ENCODE peak calls at places on chromosomes 6 and 20, in six cellular contexts. N is lung, X is GM12865, Y is GM10248, D is astrocyte of the spinal cord, F is endothelial cell. K is an unnamed sample.

GRCh38 chr20:38645980-38646858 is 44.6 kb downstream of the ARHGAP40 start:
- DNase-seq in N (peak), X (peak), Y (peak), D (peak), F (peak), K (peak)

GRCh38 chr20:59082981-59083380 is 40.4 kb upstream of the PRELID3B start:
- DNase-seq in N (no peak), X (no peak), Y (no peak), D (no peak), F (no peak), K (peak)

GRCh38 chr6:169959129-169960002 is 207.9 kb downstream of the ERMARD start:
- DNase-seq in N (no peak), X (peak), Y (no peak), D (no peak), F (no peak), K (no peak)

GRCh38 chr6:138844203-138844602 is 48.3 kb downstream of the ECT2L start:
- DNase-seq in N (no peak), X (no peak), Y (no peak), D (peak), F (no peak), K (peak)

GRCh38 chr20:20076297-20077065 is 24.1 kb downstream of the CFAP61 start:
- DNase-seq in N (no peak), X (no peak), Y (no peak), D (peak), F (no peak), K (peak)

GRCh38 chr6:166830185-166830890 is 126.0 kb downstream of the RNASET2 start:
- DNase-seq in N (no peak), X (peak), Y (peak), D (no peak), F (no peak), K (no peak)

GRCh38 chr6:130602151-130602770 is 224.9 kb upstream of the SMLR1 start:
- DNase-seq in N (no peak), X (no peak), Y (no peak), D (peak), F (no peak), K (peak)

GRCh38 chr20:62824476-62825287 is 7.8 kb downstream of the COL9A3 start:
- DNase-seq in N (no peak), X (peak), Y (no peak), D (peak), F (no peak), K (no peak)

GRCh38 chr6:31386099-31386498 is 17.3 kb upstream of the MICA start:
- DNase-seq in N (no peak), X (no peak), Y (no peak), D (no peak), F (no peak), K (no peak)

GRCh38 chr6:110351546-110351945 is 6.6 kb downstream of the METTL24 start:
- DNase-seq in N (no peak), X (no peak), Y (no peak), D (no peak), F (no peak), K (no peak)

GRCh38 chr6:42960243-42961019 is at the start of gene GNMT:
- DNase-seq in N (peak), X (no peak), Y (peak), D (no peak), F (peak), K (no peak)

GRCh38 chr6:43412541-43412940 is 14.8 kb upstream of the ABCC10 start:
- DNase-seq in N (no peak), X (no peak), Y (no peak), D (no peak), F (no peak), K (no peak)

GRCh38 chr20:25077610-25078169 is 4.3 kb downstream of the VSX1 start:
- DNase-seq in N (no peak), X (no peak), Y (no peak), D (no peak), F (peak), K (peak)

GRCh38 chr6:1864496-1864895 is 254.8 kb downstream of the FOXC1 start:
- DNase-seq in N (no peak), X (no peak), Y (no peak), D (no peak), F (no peak), K (no peak)

GRCh38 chr20:50017576-50018248 is 34.9 kb downstream of the SNAI1 start:
- DNase-seq in N (no peak), X (no peak), Y (no peak), D (no peak), F (no peak), K (peak)

GRCh38 chr6:150243620-150244314 is 100.9 kb downstream of the PPP1R14C start:
- DNase-seq in N (no peak), X (no peak), Y (no peak), D (no peak), F (no peak), K (no peak)

GRCh38 chr6:27726620-27727023 is 185.6 kb downstream of the OR2B2 start:
- DNase-seq in N (no peak), X (peak), Y (peak), D (no peak), F (no peak), K (peak)

GRCh38 chr6:4169028-4169789 is 33.8 kb upstream of the ECI2 start:
- DNase-seq in N (no peak), X (no peak), Y (no peak), D (peak), F (no peak), K (peak)

GRCh38 chr20:39822667-39823066 is 860.5 kb downstream of the DHX35 start:
- DNase-seq in N (no peak), X (no peak), Y (no peak), D (peak), F (no peak), K (peak)

GRCh38 chr6:137094411-137095008 is 49.7 kb upstream of the IL20RA start:
- DNase-seq in N (peak), X (peak), Y (peak), D (peak), F (peak), K (peak)

GRCh38 chr6:17354700-17355403 is 38.5 kb upstream of the CAP2 start:
- DNase-seq in N (no peak), X (no peak), Y (no peak), D (peak), F (no peak), K (no peak)

GRCh38 chr20:61127311-61128044 is 124.6 kb upstream of the CDH4 start:
- DNase-seq in N (no peak), X (no peak), Y (no peak), D (peak), F (no peak), K (peak)

GRCh38 chr6:13709698-13710551 is 1.7 kb downstream of the RANBP9 start:
- DNase-seq in N (no peak), X (peak), Y (no peak), D (peak), F (no peak), K (peak)

GRCh38 chr20:43727980-43728590 is 1.3 kb upstream of the GTSF1L start:
- DNase-seq in N (no peak), X (peak), Y (no peak), D (no peak), F (no peak), K (no peak)

GRCh38 chr6:87104657-87105056 is 9.8 kb upstream of the CGA start:
- DNase-seq in N (no peak), X (no peak), Y (no peak), D (no peak), F (no peak), K (no peak)

DNA sequence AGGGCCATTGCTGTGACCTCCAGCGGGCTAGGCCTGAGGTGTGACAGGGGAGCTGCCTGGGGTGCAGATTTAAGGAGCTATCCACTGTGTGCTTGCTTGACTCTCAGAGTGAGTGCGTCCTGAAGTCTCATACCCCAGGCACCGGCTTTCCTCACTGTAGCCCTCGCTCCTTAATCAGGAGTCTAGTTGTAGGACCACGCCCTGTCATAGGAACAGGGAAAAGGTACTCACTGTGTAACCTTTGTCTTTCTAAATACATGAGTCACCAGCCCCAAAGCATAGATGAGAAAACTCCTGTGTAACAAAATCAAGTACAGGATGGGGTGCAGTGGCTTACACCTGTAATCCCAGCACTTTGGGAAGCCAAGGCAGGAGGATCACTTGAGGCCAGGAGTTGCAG is 141.7 kb downstream of the TMEM242 start:
- DNase-seq in N (no peak), X (no peak), Y (no peak), D (no peak), F (no peak), K (no peak)
- TF ChIP-seq CTCF in N (no peak), X (no peak), Y (no peak), D (no peak), F (no peak), K (no peak)

GRCh38 chr20:23399568-23400241 is 21.6 kb downstream of the NAPB start:
- DNase-seq in N (peak), X (peak), Y (peak), D (peak), F (no peak), K (peak)
- TF ChIP-seq CTCF in N (no peak), X (no peak), Y (no peak), D (no peak), F (peak), K (no peak)

DNA sequence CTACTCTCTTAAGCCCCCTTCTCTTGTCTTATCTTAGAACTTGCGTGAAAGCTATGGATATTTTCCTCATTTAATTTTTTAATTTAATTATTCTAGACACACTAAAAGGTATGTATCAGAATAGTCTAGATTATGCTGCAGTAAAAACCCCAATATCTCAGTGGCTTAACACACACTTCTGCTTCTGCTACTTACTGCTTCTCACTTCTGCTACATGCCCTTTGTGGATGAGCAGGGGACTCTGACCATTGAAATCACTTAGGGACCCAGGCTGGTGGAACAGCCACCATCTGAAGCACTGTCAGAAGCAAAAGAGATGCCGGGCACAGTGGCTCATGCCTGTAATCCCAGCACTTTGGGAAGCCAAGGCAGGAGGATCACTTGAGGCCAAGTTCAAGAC is 27.2 kb upstream of the SCUBE3 start:
- DNase-seq in N (no peak), X (no peak), Y (no peak), D (no peak), F (no peak), K (no peak)
- TF ChIP-seq CTCF in N (no peak), X (no peak), Y (no peak), D (no peak), F (no peak), K (no peak)

GRCh38 chr6:53279301-53279700 is 69.4 kb downstream of the ELOVL5 start:
- DNase-seq in N (no peak), X (no peak), Y (no peak), D (no peak), F (no peak), K (no peak)

GRCh38 chr6:53269827-53270226 is 78.9 kb downstream of the ELOVL5 start:
- DNase-seq in N (no peak), X (no peak), Y (no peak), D (no peak), F (no peak), K (no peak)

GRCh38 chr6:53268858-53269608 is 79.7 kb downstream of the ELOVL5 start:
- DNase-seq in N (no peak), X (no peak), Y (no peak), D (no peak), F (no peak), K (no peak)

GRCh38 chr6:53273356-53273755 is 75.4 kb downstream of the ELOVL5 start:
- DNase-seq in N (no peak), X (no peak), Y (no peak), D (no peak), F (no peak), K (no peak)
- TF ChIP-seq CTCF in N (no peak), X (no peak), Y (no peak), D (peak), F (no peak), K (no peak)

GRCh38 chr6:168072266-168072665 is 6.7 kb downstream of the FRMD1 start:
- DNase-seq in N (no peak), X (no peak), Y (no peak), D (no peak), F (no peak), K (no peak)

GRCh38 chr6:168073937-168074730 is 4.9 kb downstream of the FRMD1 start:
- DNase-seq in N (no peak), X (no peak), Y (no peak), D (no peak), F (no peak), K (no peak)

GRCh38 chr6:168072730-168073129 is 6.3 kb downstream of the FRMD1 start:
- DNase-seq in N (no peak), X (no peak), Y (no peak), D (no peak), F (no peak), K (no peak)

GRCh38 chr6:168070804-168071203 is 8.2 kb downstream of the FRMD1 start:
- DNase-seq in N (no peak), X (no peak), Y (no peak), D (no peak), F (no peak), K (no peak)

DNA sequence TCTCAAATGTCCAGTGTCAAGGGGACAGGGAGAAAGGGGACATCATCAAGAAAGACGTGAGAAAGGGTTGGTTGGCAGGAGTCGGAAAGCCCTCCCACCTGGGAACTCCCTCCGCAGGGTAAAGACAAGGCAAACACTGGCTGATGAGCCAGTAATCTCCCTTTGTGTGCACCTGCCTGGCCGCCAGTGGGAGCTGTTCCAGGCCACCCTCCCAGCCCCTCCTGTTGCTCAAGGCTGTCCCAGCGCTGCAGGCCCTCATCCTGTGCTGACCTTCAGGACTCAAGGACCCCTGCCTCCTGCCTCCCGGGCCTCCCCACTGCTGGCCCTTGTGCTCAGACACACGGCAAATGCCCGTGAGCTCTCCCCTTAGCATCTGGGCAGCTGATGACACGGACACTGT is 7.4 kb downstream of the FRMD1 start:
- DNase-seq in N (no peak), X (no peak), Y (no peak), D (no peak), F (peak), K (no peak)
- TF ChIP-seq CTCF in N (no peak), X (peak), Y (no peak), D (no peak), F (no peak), K (no peak)

DNA sequence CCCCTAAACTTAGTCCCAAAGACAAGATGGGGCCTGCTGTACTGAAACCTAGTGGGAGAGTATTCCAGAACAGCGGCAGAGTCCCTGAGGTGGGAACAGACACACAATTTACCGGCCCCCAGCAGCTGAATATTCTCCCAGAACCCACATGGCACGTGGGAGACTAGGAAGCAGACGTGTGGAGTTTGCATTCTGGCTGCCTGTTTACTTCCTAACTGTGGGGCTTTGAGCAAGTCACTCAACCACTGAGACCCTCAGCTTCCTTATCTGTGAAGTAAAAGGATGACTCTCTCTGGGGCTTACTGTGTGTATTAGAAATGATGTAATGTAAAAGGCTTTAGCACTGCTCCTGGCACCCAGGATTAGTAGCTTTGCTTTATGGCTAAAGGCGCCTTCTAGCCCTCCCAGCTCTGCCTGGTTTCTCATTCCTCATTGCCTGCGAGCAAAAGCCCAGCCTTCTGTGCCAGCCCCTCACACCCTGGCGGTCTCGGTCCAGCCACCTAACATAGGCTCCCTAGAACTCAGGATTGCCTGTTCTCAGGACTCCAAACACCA is 353.1 kb downstream of the CDC5L start:
- DNase-seq in N (no peak), X (no peak), Y (no peak), D (no peak), F (no peak), K (no peak)
- TF ChIP-seq CTCF in N (no peak), X (no peak), Y (no peak), D (no peak), F (no peak), K (no peak)

GRCh38 chr6:551405-551804 is 105.5 kb downstream of the HUS1B start:
- DNase-seq in N (no peak), X (peak), Y (peak), D (peak), F (no peak), K (peak)
- TF ChIP-seq CTCF in N (no peak), X (no peak), Y (peak), D (peak), F (no peak), K (peak)

GRCh38 chr6:71419954-71420692 is 131.5 kb downstream of the OGFRL1 start:
- DNase-seq in N (peak), X (no peak), Y (peak), D (peak), F (peak), K (peak)
- TF ChIP-seq CTCF in N (no peak), X (no peak), Y (no peak), D (peak), F (no peak), K (no peak)

GRCh38 chr20:46406986-46407670 is 713 bp upstream of the ELMO2 start:
- DNase-seq in N (peak), X (peak), Y (peak), D (peak), F (peak), K (no peak)

GRCh38 chr20:46408281-46408731 is 1.9 kb upstream of the ELMO2 start:
- DNase-seq in N (no peak), X (no peak), Y (no peak), D (no peak), F (no peak), K (no peak)

GRCh38 chr20:46402236-46402886 is 4.1 kb downstream of the ELMO2 start:
- DNase-seq in N (no peak), X (no peak), Y (no peak), D (peak), F (no peak), K (peak)

GRCh38 chr20:46407671-46407996 is 1.2 kb upstream of the ELMO2 start:
- DNase-seq in N (no peak), X (no peak), Y (no peak), D (no peak), F (no peak), K (no peak)

GRCh38 chr20:46406200-46406985 is at the start of gene ELMO2:
- DNase-seq in N (peak), X (peak), Y (peak), D (peak), F (peak), K (peak)
- TF ChIP-seq CTCF in N (no peak), X (no peak), Y (no peak), D (no peak), F (peak), K (no peak)

GRCh38 chr6:10526156-10526555 is 5.0 kb downstream of the GCNT2 start:
- DNase-seq in N (no peak), X (no peak), Y (no peak), D (peak), F (no peak), K (no peak)

GRCh38 chr6:10531942-10532341 is 10.8 kb downstream of the GCNT2 start:
- DNase-seq in N (no peak), X (peak), Y (no peak), D (no peak), F (no peak), K (no peak)

GRCh38 chr6:10531513-10531912 is 10.4 kb downstream of the GCNT2 start:
- DNase-seq in N (no peak), X (peak), Y (no peak), D (no peak), F (no peak), K (no peak)

GRCh38 chr6:10529231-10529801 is 8.2 kb downstream of the GCNT2 start:
- DNase-seq in N (peak), X (peak), Y (no peak), D (peak), F (no peak), K (no peak)

DNA sequence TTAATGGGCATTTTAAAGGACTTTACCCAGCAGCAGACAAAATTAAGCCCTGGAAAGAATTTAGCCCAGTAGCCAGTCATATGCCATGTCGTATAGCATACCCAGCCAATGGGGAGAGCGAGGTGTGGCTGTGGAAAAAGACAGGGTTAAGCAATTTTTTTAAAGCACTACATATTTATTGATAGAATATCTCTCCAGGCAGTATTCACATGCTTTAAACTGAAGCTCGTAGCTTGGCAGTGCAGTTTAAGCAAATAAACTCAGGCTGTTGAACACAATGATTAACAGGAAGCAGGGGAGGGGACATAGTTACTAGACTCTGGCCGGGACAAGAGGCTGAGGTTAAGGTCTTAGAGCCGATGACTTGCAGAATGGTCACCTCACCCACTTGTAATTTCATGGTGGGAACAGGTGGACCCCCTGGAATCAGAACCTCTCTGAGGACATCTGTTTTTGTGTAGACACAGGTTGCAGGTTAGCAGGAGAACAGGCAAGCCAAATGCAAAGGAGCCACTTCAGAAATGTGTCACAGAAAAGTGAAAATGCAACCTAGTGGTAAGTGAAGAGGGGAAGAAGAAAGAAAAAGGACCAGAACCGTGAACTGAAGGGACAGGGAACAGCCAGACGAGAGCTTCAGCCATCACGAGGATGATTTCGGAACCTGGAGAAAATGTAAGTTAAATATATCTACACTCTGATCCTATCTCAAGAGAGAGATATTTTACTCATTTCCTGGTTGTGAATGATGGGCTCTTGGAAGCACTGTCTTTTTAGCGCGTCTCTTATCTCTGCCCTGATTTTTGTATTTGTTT is 7.2 kb downstream of the GCNT2 start:
- DNase-seq in N (peak), X (peak), Y (peak), D (peak), F (no peak), K (no peak)
- TF ChIP-seq CTCF in N (no peak), X (no peak), Y (no peak), D (no peak), F (no peak), K (no peak)